ENCODE peak calls at places on chromosomes 2 and 18, in five cellular contexts. One of them, this sample, is unnamed.

GRCh38 chr2:47336259-47337238 is 66.4 kb upstream of the MSH2 start:
- DNase-seq in GF-D8: peak
- DNase-seq in M059J: no peak
- DNase-seq in posterior cingulate gyrus: peak
- DNase-seq in T-helper 1 cell: no peak
- DNase-seq in this sample: peak

GRCh38 chr2:38233231-38233983 is 143.7 kb downstream of the ATL2 start:
- DNase-seq in GF-D8: no peak
- DNase-seq in M059J: peak
- DNase-seq in T-helper 1 cell: no peak
- DNase-seq in posterior cingulate gyrus: no peak
- DNase-seq in this sample: no peak

GRCh38 chr2:200350796-200351195 is 44.3 kb downstream of the SPATS2L start:
- DNase-seq in posterior cingulate gyrus: no peak
- DNase-seq in T-helper 1 cell: no peak
- DNase-seq in GF-D8: no peak
- DNase-seq in M059J: no peak
- DNase-seq in this sample: no peak

GRCh38 chr2:240906141-240906910 is at the start of gene CROCC2:
- DNase-seq in posterior cingulate gyrus: peak
- DNase-seq in GF-D8: no peak
- DNase-seq in T-helper 1 cell: no peak
- DNase-seq in M059J: no peak
- DNase-seq in this sample: no peak

GRCh38 chr18:2805970-2806943 is 40.5 kb upstream of the EMILIN2 start:
- DNase-seq in GF-D8: no peak
- DNase-seq in M059J: peak
- DNase-seq in posterior cingulate gyrus: no peak
- DNase-seq in T-helper 1 cell: no peak
- DNase-seq in this sample: no peak

GRCh38 chr2:105779394-105779793 is 34.7 kb downstream of the NCK2 start:
- DNase-seq in T-helper 1 cell: no peak
- DNase-seq in posterior cingulate gyrus: no peak
- DNase-seq in GF-D8: no peak
- DNase-seq in M059J: no peak
- DNase-seq in this sample: peak

GRCh38 chr18:2223859-2224258 is 347.4 kb downstream of the METTL4 start:
- DNase-seq in T-helper 1 cell: no peak
- DNase-seq in posterior cingulate gyrus: no peak
- DNase-seq in GF-D8: peak
- DNase-seq in M059J: peak
- DNase-seq in this sample: no peak

GRCh38 chr2:98899041-98899702 is 36.9 kb downstream of the CRACDL start:
- DNase-seq in GF-D8: no peak
- DNase-seq in T-helper 1 cell: no peak
- DNase-seq in posterior cingulate gyrus: peak
- DNase-seq in M059J: no peak
- DNase-seq in this sample: peak

GRCh38 chr2:82230406-82230805 is 1925.9 kb upstream of the LRRTM1 start:
- DNase-seq in GF-D8: no peak
- DNase-seq in posterior cingulate gyrus: no peak
- DNase-seq in T-helper 1 cell: no peak
- DNase-seq in M059J: no peak
- DNase-seq in this sample: no peak

GRCh38 chr2:126656311-126657145 is 570 bp downstream of the GYPC start:
- DNase-seq in GF-D8: no peak
- DNase-seq in M059J: peak
- DNase-seq in T-helper 1 cell: no peak
- DNase-seq in posterior cingulate gyrus: no peak
- DNase-seq in this sample: no peak

GRCh38 chr2:214740867-214741266 is 68.6 kb downstream of the BARD1 start:
- DNase-seq in T-helper 1 cell: no peak
- DNase-seq in GF-D8: no peak
- DNase-seq in M059J: no peak
- DNase-seq in posterior cingulate gyrus: no peak
- DNase-seq in this sample: no peak

This sample was measured in thyroid gland.